ENCODE peak calls at places on chromosomes 16 and 17, in nine cellular contexts. A, Z, V, W, T, Q, G, B and N are unnamed samples.

GRCh38 chr17:76277300-76278267 is 12.4 kb downstream of the UBALD2 start:
- DNase-seq in A (no peak), Z (no peak), V (no peak), W (no peak), T (no peak), Q (no peak), G (no peak), B (no peak), N (no peak)

GRCh38 chr17:40348562-40349476 is 15.7 kb downstream of the GJD3 start:
- DNase-seq in A (peak), Z (no peak), V (peak), W (peak), T (no peak), Q (peak), G (no peak), B (peak), N (no peak)

GRCh38 chr17:9202572-9202971 is 181.3 kb downstream of the NTN1 start:
- DNase-seq in A (no peak), Z (no peak), V (no peak), W (no peak), T (no peak), Q (no peak), G (peak), B (no peak), N (no peak)

GRCh38 chr16:50081428-50082018 is 15.8 kb downstream of the HEATR3 start:
- DNase-seq in A (no peak), Z (no peak), V (no peak), W (no peak), T (no peak), Q (no peak), G (no peak), B (no peak), N (no peak)

GRCh38 chr17:75897076-75898019 is 597 bp upstream of the TRIM65 start:
- DNase-seq in A (no peak), Z (no peak), V (no peak), W (no peak), T (no peak), Q (no peak), G (no peak), B (no peak), N (no peak)

GRCh38 chr16:25893332-25893731 is 201.6 kb downstream of the HS3ST4 start:
- DNase-seq in A (no peak), Z (no peak), V (no peak), W (no peak), T (no peak), Q (no peak), G (no peak), B (no peak), N (no peak)

GRCh38 chr16:49643429-49644142 is 212.3 kb downstream of the ZNF423 start:
- DNase-seq in A (no peak), Z (no peak), V (no peak), W (no peak), T (no peak), Q (no peak), G (no peak), B (peak), N (peak)

GRCh38 chr17:65756760-65757159 is 195.3 kb upstream of the AXIN2 start:
- DNase-seq in A (no peak), Z (no peak), V (no peak), W (no peak), T (no peak), Q (no peak), G (peak), B (no peak), N (no peak)

GRCh38 chr17:57294629-57295501 is 38.5 kb downstream of the MSI2 start:
- DNase-seq in A (peak), Z (peak), V (peak), W (no peak), T (peak), Q (peak), G (peak), B (peak), N (peak)

GRCh38 chr16:55418586-55418985 is 60.4 kb upstream of the MMP2 start:
- DNase-seq in A (no peak), Z (no peak), V (no peak), W (no peak), T (no peak), Q (no peak), G (no peak), B (no peak), N (peak)

GRCh38 chr16:8963010-8963824 is 489 bp downstream of the USP7 start:
- DNase-seq in A (no peak), Z (no peak), V (peak), W (no peak), T (no peak), Q (peak), G (peak), B (no peak), N (peak)

GRCh38 chr17:68353121-68353521 is 61.8 kb downstream of the ARSG start:
- DNase-seq in A (no peak), Z (no peak), V (no peak), W (no peak), T (no peak), Q (no peak), G (no peak), B (no peak), N (no peak)

GRCh38 chr16:27230562-27230991 is 27.3 kb downstream of the KDM8 start:
- DNase-seq in A (no peak), Z (peak), V (no peak), W (no peak), T (peak), Q (no peak), G (no peak), B (no peak), N (no peak)

GRCh38 chr16:77780378-77780837 is 8.0 kb upstream of the VAT1L start:
- DNase-seq in A (no peak), Z (no peak), V (no peak), W (no peak), T (no peak), Q (no peak), G (peak), B (peak), N (peak)

GRCh38 chr17:40373324-40373723 is 8.8 kb upstream of the GJD3 start:
- DNase-seq in A (no peak), Z (no peak), V (no peak), W (no peak), T (no peak), Q (no peak), G (peak), B (no peak), N (peak)

GRCh38 chr17:79046501-79047280 is 22.7 kb downstream of the C1QTNF1 start:
- DNase-seq in A (peak), Z (no peak), V (peak), W (no peak), T (no peak), Q (no peak), G (no peak), B (no peak), N (no peak)

GRCh38 chr17:28744104-28744801 is 442 bp downstream of the TRAF4 start:
- DNase-seq in A (peak), Z (peak), V (peak), W (peak), T (peak), Q (peak), G (peak), B (no peak), N (peak)

GRCh38 chr17:75088902-75089417 is 1.2 kb downstream of the SLC16A5 start:
- DNase-seq in A (no peak), Z (no peak), V (no peak), W (no peak), T (no peak), Q (no peak), G (peak), B (no peak), N (peak)

GRCh38 chr17:48444531-48445247 is 14.7 kb upstream of the SKAP1 start:
- DNase-seq in A (no peak), Z (no peak), V (peak), W (no peak), T (no peak), Q (no peak), G (no peak), B (peak), N (no peak)

GRCh38 chr16:57606847-57607501 is 21.5 kb upstream of the ADGRG1 start:
- DNase-seq in A (no peak), Z (peak), V (peak), W (no peak), T (no peak), Q (peak), G (no peak), B (no peak), N (no peak)

GRCh38 chr17:40612510-40613244 is 34.9 kb downstream of the SMARCE1 start:
- DNase-seq in A (no peak), Z (no peak), V (peak), W (peak), T (peak), Q (no peak), G (no peak), B (no peak), N (no peak)

GRCh38 chr17:46191332-46192210 is 1.7 kb downstream of the KANSL1 start:
- DNase-seq in A (peak), Z (peak), V (peak), W (peak), T (no peak), Q (peak), G (peak), B (peak), N (peak)

GRCh38 chr17:50944054-50944901 is 78.1 kb upstream of the TOB1 start:
- DNase-seq in A (peak), Z (peak), V (peak), W (peak), T (peak), Q (peak), G (peak), B (no peak), N (peak)

GRCh38 chr17:71501716-71502115 is 619.1 kb upstream of the SOX9 start:
- DNase-seq in A (no peak), Z (no peak), V (peak), W (no peak), T (no peak), Q (no peak), G (no peak), B (no peak), N (no peak)

GRCh38 chr17:7097940-7098339 is 16.7 kb downstream of the ASGR2 start:
- DNase-seq in A (no peak), Z (no peak), V (no peak), W (no peak), T (no peak), Q (no peak), G (no peak), B (no peak), N (no peak)

GRCh38 chr17:2266045-2266864 is 37.3 kb downstream of the SMG6 start:
- DNase-seq in A (no peak), Z (no peak), V (no peak), W (no peak), T (peak), Q (no peak), G (no peak), B (no peak), N (no peak)

GRCh38 chr17:7026471-7027115 is 3.7 kb downstream of the BCL6B start:
- DNase-seq in A (no peak), Z (no peak), V (no peak), W (no peak), T (no peak), Q (no peak), G (no peak), B (no peak), N (no peak)

GRCh38 chr17:79657036-79657435 is 46.2 kb upstream of the RBFOX3 start:
- DNase-seq in A (no peak), Z (no peak), V (no peak), W (no peak), T (no peak), Q (no peak), G (no peak), B (no peak), N (no peak)

GRCh38 chr17:1736348-1737281 is 6.1 kb upstream of the SERPINF2 start:
- DNase-seq in A (peak), Z (no peak), V (peak), W (peak), T (peak), Q (no peak), G (peak), B (peak), N (peak)

GRCh38 chr16:50741225-50741807 is 570 bp upstream of the CYLD start:
- DNase-seq in A (no peak), Z (no peak), V (peak), W (no peak), T (no peak), Q (no peak), G (no peak), B (peak), N (no peak)